ENCODE peak calls at places on chromosomes 12 and 14, in nine cellular contexts. C, R, U, W, G, X, M, K and I are unnamed samples.

GRCh38 chr12:122366685-122367475 is 55.6 kb downstream of the CLIP1 start:
- DNase-seq in C (peak; percentile 77), R (peak; percentile 82), U (peak; percentile 93), W (no peak), G (no peak), X (no peak), M (no peak), K (peak; percentile 81), I (no peak)

GRCh38 chr14:100891501-100892445 is 11.7 kb downstream of the RTL1 start:
- DNase-seq in C (no peak), R (no peak), U (no peak), W (no peak), G (no peak), X (peak; percentile 61), M (no peak), K (no peak), I (no peak)

GRCh38 chr14:30267141-30267540 is 291.8 kb upstream of the G2E3 start:
- DNase-seq in C (no peak), R (peak; percentile 11), U (peak; percentile 17), W (no peak), G (no peak), X (no peak), M (no peak), K (no peak), I (no peak)

GRCh38 chr14:61101803-61102548 is 120.9 kb downstream of the SLC38A6 start:
- DNase-seq in C (peak; percentile 47), R (no peak), U (peak; percentile 13), W (no peak), G (no peak), X (no peak), M (no peak), K (no peak), I (peak; percentile 51)

GRCh38 chr14:104855532-104856090 is 9.5 kb upstream of the CEP170B start:
- DNase-seq in C (no peak), R (no peak), U (no peak), W (no peak), G (no peak), X (peak; percentile 49), M (no peak), K (no peak), I (no peak)

GRCh38 chr14:25358330-25358729 is 308.4 kb upstream of the STXBP6 start:
- DNase-seq in C (no peak), R (no peak), U (no peak), W (no peak), G (no peak), X (no peak), M (no peak), K (no peak), I (no peak)

GRCh38 chr12:121295746-121296617 is 527 bp downstream of the CAMKK2 start:
- DNase-seq in C (no peak), R (peak; percentile 23), U (no peak), W (peak; percentile 40), G (no peak), X (no peak), M (no peak), K (peak; percentile 50), I (peak; percentile 42)

GRCh38 chr14:93073833-93074769 is 41.6 kb downstream of the ITPK1 start:
- DNase-seq in C (no peak), R (no peak), U (no peak), W (no peak), G (no peak), X (no peak), M (no peak), K (no peak), I (no peak)

GRCh38 chr12:125283521-125283920 is 218.3 kb downstream of the AACS start:
- DNase-seq in C (no peak), R (no peak), U (no peak), W (no peak), G (no peak), X (no peak), M (no peak), K (no peak), I (no peak)

GRCh38 chr12:67798763-67799162 is 150.2 kb downstream of the DYRK2 start:
- DNase-seq in C (no peak), R (no peak), U (no peak), W (no peak), G (no peak), X (no peak), M (no peak), K (no peak), I (no peak)

GRCh38 chr14:38973083-38973700 is 129.8 kb downstream of the SEC23A start:
- DNase-seq in C (no peak), R (no peak), U (no peak), W (no peak), G (no peak), X (no peak), M (no peak), K (no peak), I (no peak)

GRCh38 chr12:68609955-68610434 is 704 bp upstream of the RAP1B start:
- DNase-seq in C (no peak), R (peak; percentile 47), U (no peak), W (peak; percentile 61), G (no peak), X (no peak), M (no peak), K (no peak), I (peak; percentile 26)

GRCh38 chr12:64884728-64885127 is 60.3 kb downstream of the TBC1D30 start:
- DNase-seq in C (no peak), R (no peak), U (no peak), W (no peak), G (no peak), X (no peak), M (no peak), K (no peak), I (no peak)

GRCh38 chr12:71947645-71948105 is 9.0 kb downstream of the TPH2 start:
- DNase-seq in C (no peak), R (peak; percentile 41), U (peak; percentile 48), W (no peak), G (no peak), X (no peak), M (no peak), K (peak; percentile 50), I (no peak)

GRCh38 chr14:23930742-23931141 is 22.8 kb upstream of the DHRS4 start:
- DNase-seq in C (peak; percentile 77), R (no peak), U (peak; percentile 54), W (no peak), G (no peak), X (peak; percentile 67), M (no peak), K (peak; percentile 59), I (no peak)

GRCh38 chr12:63944586-63945228 is 100.2 kb downstream of the SRGAP1 start:
- DNase-seq in C (no peak), R (peak; percentile 7), U (no peak), W (no peak), G (no peak), X (no peak), M (no peak), K (no peak), I (peak; percentile 3)

GRCh38 chr12:126337556-126337955 is 1272.3 kb downstream of the AACS start:
- DNase-seq in C (peak; percentile 73), R (peak; percentile 85), U (peak; percentile 44), W (no peak), G (no peak), X (no peak), M (no peak), K (no peak), I (no peak)

GRCh38 chr14:55399183-55399582 is 12.4 kb downstream of the ATG14 start:
- DNase-seq in C (no peak), R (no peak), U (no peak), W (no peak), G (no peak), X (no peak), M (no peak), K (no peak), I (no peak)

GRCh38 chr14:95597784-95598204 is 62.9 kb downstream of the GLRX5 start:
- DNase-seq in C (peak; percentile 20), R (peak; percentile 84), U (peak; percentile 4), W (peak; percentile 59), G (no peak), X (no peak), M (no peak), K (peak; percentile 41), I (no peak)

GRCh38 chr14:64702493-64703392 is 1.5 kb upstream of the PLEKHG3 start:
- DNase-seq in C (no peak), R (no peak), U (no peak), W (no peak), G (no peak), X (peak; percentile 71), M (no peak), K (no peak), I (no peak)

GRCh38 chr14:105448706-105449111 is 25.9 kb upstream of the CRIP2 start:
- DNase-seq in C (peak; percentile 18), R (peak; percentile 73), U (peak; percentile 24), W (peak; percentile 62), G (peak; percentile 29), X (peak; percentile 88), M (peak; percentile 56), K (peak; percentile 96), I (peak; percentile 51)

GRCh38 chr12:367972-368371 is 21.1 kb downstream of the KDM5A start:
- DNase-seq in C (no peak), R (no peak), U (no peak), W (no peak), G (no peak), X (no peak), M (no peak), K (no peak), I (no peak)

GRCh38 chr12:52835271-52836041 is 1.3 kb upstream of the KRT79 start:
- DNase-seq in C (no peak), R (peak; percentile 34), U (no peak), W (no peak), G (no peak), X (no peak), M (no peak), K (no peak), I (no peak)

GRCh38 chr14:51657762-51658161 is 6.1 kb downstream of the FRMD6 start:
- DNase-seq in C (no peak), R (no peak), U (peak; percentile 51), W (no peak), G (no peak), X (no peak), M (no peak), K (no peak), I (no peak)

GRCh38 chr12:116320839-116321238 is 43.3 kb upstream of the MED13L start:
- DNase-seq in C (peak; percentile 91), R (no peak), U (no peak), W (no peak), G (no peak), X (no peak), M (no peak), K (peak; percentile 12), I (no peak)

GRCh38 chr12:79998554-79998953 is 63.7 kb upstream of the PPP1R12A start:
- DNase-seq in C (no peak), R (no peak), U (no peak), W (no peak), G (no peak), X (no peak), M (no peak), K (no peak), I (no peak)

GRCh38 chr14:58898655-58899316 is 261.0 kb downstream of the DACT1 start:
- DNase-seq in C (peak; percentile 85), R (peak; percentile 87), U (peak; percentile 92), W (no peak), G (no peak), X (no peak), M (no peak), K (peak; percentile 49), I (no peak)